ENCODE peak calls at places on chromosomes 16 and 17, in seven cellular contexts. V is prostate gland; K is breast epithelium; S is naive thymus-derived CD4-positive, alpha-beta T cell; C is effector memory CD4-positive, alpha-beta T cell; I is transverse colon; J is PC-9. Q is an unnamed sample. For H3K36me3, H3K27me3 and H3K4me1, the result is how much of the 10 kb centered on the place peaks cover.

GRCh38 chr17:67401598-67402504 is 24.8 kb downstream of the PITPNC1 start:
- DNase-seq in V (no peak), K (no peak), S (no peak), C (no peak), I (no peak), J (no peak), Q (no peak)

GRCh38 chr16:68365167-68365817 is 54.5 kb downstream of the PRMT7 start:
- DNase-seq in V (no peak), K (no peak), S (no peak), C (no peak), I (peak), J (no peak), Q (no peak)

GRCh38 chr17:80125656-80126448 is 21.1 kb downstream of the EIF4A3 start:
- DNase-seq in V (no peak), K (peak), S (no peak), C (no peak), I (no peak), J (no peak), Q (no peak)

GRCh38 chr16:87850009-87851006 is 19.0 kb downstream of the SLC7A5 start:
- DNase-seq in V (peak), K (no peak), S (peak), C (peak), I (peak), J (no peak), Q (peak)

GRCh38 chr16:7545251-7545650 is 212.6 kb downstream of the RBFOX1 start:
- DNase-seq in V (no peak), K (no peak), S (no peak), C (no peak), I (no peak), J (no peak), Q (no peak)

GRCh38 chr17:74870512-74870911 is 2.3 kb downstream of the FDXR start:
- DNase-seq in V (no peak), K (no peak), S (no peak), C (no peak), I (no peak), J (no peak), Q (no peak)

GRCh38 chr16:14013571-14014283 is 57.4 kb upstream of the MRTFB start:
- DNase-seq in V (no peak), K (no peak), S (no peak), C (no peak), I (no peak), J (peak), Q (peak)

GRCh38 chr16:49352923-49353322 is 20.7 kb upstream of the C16orf78 start:
- DNase-seq in V (no peak), K (no peak), S (no peak), C (no peak), I (no peak), J (no peak), Q (peak)

GRCh38 chr17:79850571-79851460 is 11.6 kb upstream of the CBX4 start:
- DNase-seq in V (no peak), K (no peak), S (no peak), C (no peak), I (no peak), J (peak), Q (peak)

GRCh38 chr17:81394831-81395599 is at the start of gene BAHCC1:
- DNase-seq in V (peak), K (peak), S (peak), C (peak), I (peak), J (peak), Q (peak)

GRCh38 chr17:27577884-27578717 is 52.9 kb upstream of the LGALS9 start:
- DNase-seq in V (no peak), K (no peak), S (no peak), C (no peak), I (no peak), J (no peak), Q (peak)

GRCh38 chr17:63082273-63082861 is 116.3 kb downstream of the TANC2 start:
- DNase-seq in V (no peak), K (no peak), S (no peak), C (no peak), I (no peak), J (no peak), Q (no peak)

GRCh38 chr17:63082952-63083351 is 116.9 kb downstream of the TANC2 start:
- DNase-seq in V (no peak), K (no peak), S (no peak), C (no peak), I (no peak), J (no peak), Q (no peak)

GRCh38 chr17:63075969-63076368 is 109.9 kb downstream of the TANC2 start:
- DNase-seq in V (no peak), K (no peak), S (no peak), C (no peak), I (no peak), J (no peak), Q (no peak)

GRCh38 chr17:63078707-63079106 is 112.7 kb downstream of the TANC2 start:
- DNase-seq in V (no peak), K (no peak), S (no peak), C (no peak), I (no peak), J (no peak), Q (no peak)
- H3K36me3 ChIP-seq in V (under half), K (under half), S (under half), C (under half), I (under half), J (under half), Q (under half)

GRCh38 chr17:28723159-28723835 is 2.7 kb downstream of the TLCD1 start:
- DNase-seq in V (no peak), K (no peak), S (no peak), C (no peak), I (no peak), J (no peak), Q (no peak)
- H3K27me3 ChIP-seq in V (under half), K (under half), S (under half), C (under half), I (under half), J (under half), Q (under half)

GRCh38 chr16:31262084-31262483 is 2.3 kb downstream of the ITGAM start:
- DNase-seq in V (no peak), K (no peak), S (no peak), C (no peak), I (no peak), J (no peak), Q (no peak)
- H3K4me1 ChIP-seq in V (under half), K (under half), S (under half), C (under half), I (under half), J (under half), Q (under half)

DNA sequence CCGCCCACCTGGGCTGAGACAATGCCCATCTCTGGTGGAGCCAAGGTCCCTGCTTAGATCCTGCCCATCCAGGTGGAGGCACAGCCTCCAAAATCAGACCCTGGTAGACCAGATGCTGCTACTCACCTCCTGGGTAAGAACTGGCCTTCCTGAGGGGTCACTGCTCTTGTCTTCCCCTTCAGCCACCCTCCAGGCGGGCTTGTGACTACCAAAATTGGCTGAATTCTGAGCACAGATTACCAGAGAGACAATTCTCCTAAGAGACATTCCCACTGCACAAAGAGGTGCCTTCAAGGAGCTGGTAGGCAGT is 10.9 kb downstream of the MMP2 start:
- DNase-seq in V (no peak), K (no peak), S (no peak), C (no peak), I (no peak), J (no peak), Q (no peak)
- H3K36me3 ChIP-seq in V (under half), K (under half), S (under half), C (under half), I (under half), J (under half), Q (under half)

DNA sequence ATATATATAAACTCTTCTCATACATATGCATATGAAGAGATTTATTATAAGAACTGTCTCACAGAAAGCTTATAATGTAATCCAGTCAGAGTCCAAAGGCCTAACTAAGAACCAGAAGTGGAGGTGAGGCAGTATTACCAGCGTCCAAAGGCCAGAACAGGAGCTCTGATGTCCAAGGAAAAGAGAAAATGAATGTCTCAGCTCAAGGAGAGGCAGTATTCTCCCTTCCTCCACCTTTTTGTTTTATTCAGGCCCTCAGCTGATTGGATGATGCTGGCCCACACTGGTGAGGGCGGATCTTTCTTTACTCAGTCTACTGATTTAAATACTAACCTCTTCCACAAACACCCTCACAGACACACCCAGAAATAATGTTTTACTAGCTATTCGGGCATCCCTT is 43.4 kb downstream of the FBXL20 start:
- DNase-seq in V (no peak), K (no peak), S (no peak), C (no peak), I (peak), J (no peak), Q (no peak)
- H3K27me3 ChIP-seq in V (under half), K (under half), S (under half), C (under half), I (under half), J (under half), Q (under half)

GRCh38 chr17:44118427-44119050 is 4.9 kb downstream of the HDAC5 start:
- DNase-seq in V (no peak), K (no peak), S (no peak), C (no peak), I (no peak), J (no peak), Q (no peak)
- H3K4me1 ChIP-seq in V (under half), K (under half), S (under half), C (under half), I (under half), J (under half), Q (under half)

Q was measured in cardiac muscle cell.